ENCODE peak calls at places on chromosomes 3 and 15, in five cellular contexts. B is stomach, L is breast epithelium, A is GM12878, I is transverse colon. V is an unnamed sample.

GRCh38 chr3:25372167-25372566 is 55.9 kb upstream of the RARB start:
- DNase-seq in B (no peak), L (peak; percentile 35), A (no peak), I (no peak), V (no peak)

GRCh38 chr3:134242649-134243637 is 7.7 kb downstream of the RYK start:
- DNase-seq in B (no peak), L (no peak), A (no peak), I (no peak), V (no peak)

GRCh38 chr15:90845201-90845949 is 23.0 kb upstream of the FURIN start:
- DNase-seq in B (no peak), L (no peak), A (peak; percentile 50), I (peak; percentile 29), V (no peak)

GRCh38 chr3:131796558-131796957 is 238.3 kb downstream of the CPNE4 start:
- DNase-seq in B (no peak), L (no peak), A (peak; percentile 61), I (no peak), V (no peak)

GRCh38 chr3:186268616-186269448 is 93.2 kb downstream of the DGKG start:
- DNase-seq in B (no peak), L (no peak), A (no peak), I (no peak), V (no peak)

GRCh38 chr15:58258501-58259274 is 120.5 kb downstream of the AQP9 start:
- DNase-seq in B (no peak), L (no peak), A (no peak), I (no peak), V (no peak)

GRCh38 chr3:55042591-55042990 is 114.7 kb upstream of the LRTM1 start:
- DNase-seq in B (no peak), L (no peak), A (no peak), I (no peak), V (no peak)

GRCh38 chr15:58336161-58336560 is 95.6 kb upstream of the LIPC start:
- DNase-seq in B (no peak), L (no peak), A (no peak), I (no peak), V (no peak)

GRCh38 chr3:112773864-112774263 is 72.8 kb downstream of the CD200R1L start:
- DNase-seq in B (peak; percentile 46), L (peak; percentile 26), A (peak; percentile 40), I (peak; percentile 15), V (no peak)

GRCh38 chr15:27734785-27735495 is 364.2 kb downstream of the OCA2 start:
- DNase-seq in B (no peak), L (no peak), A (no peak), I (no peak), V (no peak)

GRCh38 chr15:77689821-77690220 is 57.1 kb upstream of the LINGO1 start:
- DNase-seq in B (no peak), L (no peak), A (no peak), I (no peak), V (no peak)

GRCh38 chr15:45642203-45642932 is 7.5 kb downstream of the SQOR start:
- DNase-seq in B (no peak), L (no peak), A (no peak), I (no peak), V (no peak)

GRCh38 chr3:25156526-25157075 is 271.5 kb upstream of the RARB start:
- DNase-seq in B (no peak), L (no peak), A (no peak), I (no peak), V (no peak)

GRCh38 chr3:61663728-61664492 is 102.5 kb downstream of the PTPRG start:
- DNase-seq in B (no peak), L (no peak), A (no peak), I (no peak), V (no peak)

GRCh38 chr15:69755571-69756310 is 303.1 kb downstream of the RPLP1 start:
- DNase-seq in B (no peak), L (no peak), A (peak; percentile 93), I (peak; percentile 46), V (peak; percentile 67)

GRCh38 chr15:66940368-66940767 is 125.0 kb upstream of the SMAD3 start:
- DNase-seq in B (no peak), L (no peak), A (peak; percentile 76), I (no peak), V (no peak)

GRCh38 chr3:197485143-197485542 is 70.6 kb downstream of the BDH1 start:
- DNase-seq in B (no peak), L (no peak), A (no peak), I (no peak), V (no peak)

GRCh38 chr3:3015472-3016089 is 94.6 kb downstream of the IL5RA start:
- DNase-seq in B (no peak), L (no peak), A (no peak), I (no peak), V (no peak)

GRCh38 chr15:87219650-87220615 is 1036.6 kb downstream of the NTRK3 start:
- DNase-seq in B (no peak), L (no peak), A (no peak), I (no peak), V (no peak)

GRCh38 chr15:40232625-40233070 is 6.2 kb upstream of the PAK6 start:
- DNase-seq in B (no peak), L (no peak), A (no peak), I (no peak), V (no peak)

GRCh38 chr15:88878720-88879184 is 16.6 kb downstream of the HAPLN3 start:
- DNase-seq in B (peak; percentile 47), L (no peak), A (no peak), I (peak; percentile 36), V (no peak)

GRCh38 chr15:42150246-42150970 is 6.0 kb downstream of the PLA2G4F start:
- DNase-seq in B (no peak), L (no peak), A (no peak), I (no peak), V (no peak)

GRCh38 chr3:55243686-55244085 is 243.4 kb downstream of the WNT5A start:
- DNase-seq in B (no peak), L (no peak), A (no peak), I (no peak), V (no peak)

GRCh38 chr15:67146214-67146613 is 80.8 kb downstream of the SMAD3 start:
- DNase-seq in B (peak; percentile 45), L (no peak), A (no peak), I (peak; percentile 63), V (no peak)

GRCh38 chr3:99747915-99748314 is 69.7 kb upstream of the CMSS1 start:
- DNase-seq in B (no peak), L (no peak), A (no peak), I (no peak), V (no peak)

DNA sequence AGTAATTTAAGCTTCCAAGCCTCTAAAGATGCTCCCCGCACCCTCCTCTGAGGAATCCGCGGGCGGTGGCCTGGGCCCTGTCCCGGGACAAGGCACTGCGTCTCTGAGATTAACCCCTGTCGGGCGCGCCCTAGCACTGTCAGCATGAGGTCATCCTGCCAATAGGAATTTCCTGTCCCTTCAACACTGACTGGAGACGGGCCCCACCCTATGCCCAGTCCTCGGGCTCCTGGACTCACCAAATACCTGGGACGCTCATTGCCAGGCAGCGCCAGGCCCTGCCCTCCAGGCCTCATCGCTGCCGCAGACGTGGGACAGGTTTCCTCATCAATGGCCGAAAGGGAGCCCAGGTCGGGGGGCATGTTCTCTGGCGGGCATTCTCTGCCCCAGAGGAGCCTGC is 67.6 kb upstream of the SH3GL3 start:
- DNase-seq in B (no peak), L (no peak), A (no peak), I (no peak), V (no peak)
- TF ChIP-seq POLR2AphosphoS5 in B (no peak), L (no peak), A (no peak), I (no peak), V (no peak)

DNA sequence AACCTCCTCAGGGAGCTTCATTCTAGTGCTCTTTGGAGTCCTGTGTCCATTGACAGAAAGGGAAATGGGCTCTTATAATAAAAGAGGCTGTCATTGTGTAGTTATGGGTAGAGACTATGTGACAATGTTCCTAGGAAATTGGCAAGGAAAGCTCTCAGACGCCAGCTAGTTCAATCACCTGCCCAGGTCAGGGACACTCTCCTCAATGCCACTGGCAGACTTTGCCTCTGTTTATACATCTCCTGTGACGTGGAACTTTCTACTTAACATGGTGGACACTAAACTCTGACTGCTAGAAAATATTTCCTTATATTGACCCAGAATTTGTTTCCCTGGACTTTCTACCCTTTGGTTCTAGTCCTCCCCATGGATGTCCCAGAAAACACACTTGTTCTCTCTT is 2.8 kb downstream of the EFCAB12 start:
- DNase-seq in B (no peak), L (no peak), A (no peak), I (no peak), V (no peak)
- TF ChIP-seq POLR2AphosphoS5 in B (no peak), L (no peak), A (no peak), I (no peak), V (no peak)

DNA sequence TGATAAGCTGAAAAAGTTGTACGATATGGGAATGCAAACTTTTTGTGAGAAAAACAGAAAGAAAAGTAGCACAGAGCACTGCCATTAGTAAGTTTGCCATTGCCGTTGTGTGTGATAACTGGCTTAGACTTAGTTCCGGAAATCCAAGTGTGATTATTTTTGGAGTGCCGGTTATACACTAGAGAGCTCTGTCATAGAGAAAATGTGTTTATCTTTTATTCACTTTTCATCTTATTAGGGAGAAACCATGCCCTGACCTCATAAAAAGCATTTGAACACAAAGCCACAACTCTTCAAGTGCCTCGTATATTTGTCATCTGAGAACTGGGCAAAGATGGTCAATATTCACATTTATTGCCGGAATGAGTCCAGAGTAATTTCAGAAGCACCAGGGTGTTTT is 36.1 kb downstream of the CTDSPL start:
- DNase-seq in B (no peak), L (no peak), A (no peak), I (no peak), V (no peak)
- TF ChIP-seq POLR2AphosphoS5 in B (no peak), L (no peak), A (no peak), I (no peak), V (no peak)

DNA sequence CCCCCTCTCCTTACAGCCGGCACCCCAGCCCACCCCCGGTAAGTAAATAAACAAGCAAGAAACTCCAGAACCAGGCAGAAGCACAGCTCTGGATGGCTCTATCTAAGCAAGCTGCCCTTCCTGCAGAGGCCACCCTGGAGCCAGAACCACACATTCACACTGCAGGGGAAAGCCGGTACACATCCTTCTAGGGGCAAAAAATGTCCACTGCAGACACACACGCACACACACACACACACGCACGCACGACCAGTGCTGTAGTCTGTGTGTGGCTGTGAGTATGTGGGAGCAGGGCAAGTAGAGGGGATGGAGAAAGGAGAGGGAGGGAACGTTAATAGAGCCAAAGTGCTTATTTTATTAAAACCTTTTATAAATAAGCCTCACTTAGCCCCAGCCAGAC is 63.8 kb downstream of the ADCY5 start:
- DNase-seq in B (no peak), L (peak; percentile 51), A (no peak), I (peak; percentile 34), V (no peak)
- TF ChIP-seq POLR2AphosphoS5 in B (peak; percentile 91), L (no peak), A (no peak), I (peak; percentile 66), V (no peak)

GRCh38 chr15:96344706-96345559 is 14.4 kb downstream of the NR2F2 start:
- DNase-seq in B (no peak), L (no peak), A (no peak), I (no peak), V (no peak)
- TF ChIP-seq POLR2AphosphoS5 in B (no peak), L (no peak), A (no peak), I (no peak), V (no peak)

GRCh38 chr3:124560406-124561215 is 169.6 kb upstream of the UMPS start:
- DNase-seq in B (no peak), L (no peak), A (no peak), I (no peak), V (no peak)
- TF ChIP-seq POLR2AphosphoS5 in B (no peak), L (no peak), A (no peak), I (no peak), V (no peak)

V was measured in vagina.